ENCODE peak calls at places on chromosome 18, in ten cellular contexts. O is cardiac fibroblast; T is Daoy; H is LNCaP clone FGC; S is NCI-H460; B is neuronal stem cell; K is activated CD4-positive, alpha-beta T cell treated with anti-CD3 and anti-CD28 coated beads, Interleukin-2, amount 10 ng/mL, durations not matched to agents 7 days and 5 days; Q is aorta; W is AG10803; P is stimulated activated CD4-positive, alpha-beta T cell treated with anti-CD3 and anti-CD28 coated beads, Interleukin-2, amount 100 ng/mL, for 24 hours. X is an unnamed sample.

GRCh38 chr18:55243255-55243654 is 284.0 kb upstream of the CCDC68 start:
- DNase-seq in O (no peak), T (no peak), H (no peak), S (no peak), B (no peak), K (no peak), Q (no peak), W (no peak), P (no peak), X (no peak)

GRCh38 chr18:10027031-10027430 is 113.2 kb downstream of the VAPA start:
- DNase-seq in O (no peak), T (no peak), H (no peak), S (no peak), B (no peak), K (no peak), Q (no peak), W (no peak), P (no peak), X (no peak)

GRCh38 chr18:9322730-9323129 is 11.8 kb upstream of the TWSG1 start:
- DNase-seq in O (no peak), T (no peak), H (no peak), S (no peak), B (no peak), K (no peak), Q (no peak), W (no peak), P (no peak), X (no peak)

GRCh38 chr18:58449366-58449935 is 179.4 kb downstream of the ALPK2 start:
- DNase-seq in O (no peak), T (peak), H (no peak), S (no peak), B (no peak), K (no peak), Q (no peak), W (no peak), P (no peak), X (peak)

GRCh38 chr18:7757175-7757574 is 190.1 kb downstream of the PTPRM start:
- DNase-seq in O (peak), T (no peak), H (no peak), S (no peak), B (no peak), K (no peak), Q (no peak), W (peak), P (no peak), X (peak)

GRCh38 chr18:61859118-61859517 is 33.7 kb downstream of the RNF152 start:
- DNase-seq in O (no peak), T (no peak), H (no peak), S (no peak), B (no peak), K (no peak), Q (no peak), W (no peak), P (no peak), X (no peak)

GRCh38 chr18:76386886-76387285 is 108.2 kb downstream of the ZNF516 start:
- DNase-seq in O (no peak), T (no peak), H (no peak), S (no peak), B (no peak), K (no peak), Q (no peak), W (no peak), P (no peak), X (no peak)

GRCh38 chr18:23743733-23744333 is 54.6 kb downstream of the LAMA3 start:
- DNase-seq in O (no peak), T (no peak), H (peak), S (no peak), B (no peak), K (no peak), Q (no peak), W (no peak), P (no peak), X (no peak)

GRCh38 chr18:41761329-41762028 is 193.6 kb upstream of the PIK3C3 start:
- DNase-seq in O (peak), T (no peak), H (no peak), S (peak), B (no peak), K (no peak), Q (no peak), W (peak), P (no peak), X (peak)

GRCh38 chr18:22348521-22349316 is 69.0 kb downstream of the CTAGE1 start:
- DNase-seq in O (peak), T (peak), H (no peak), S (no peak), B (no peak), K (no peak), Q (peak), W (peak), P (no peak), X (peak)

GRCh38 chr18:23291456-23292205 is 156.3 kb downstream of the CABLES1 start:
- DNase-seq in O (peak), T (no peak), H (no peak), S (no peak), B (no peak), K (no peak), Q (no peak), W (peak), P (no peak), X (peak)

GRCh38 chr18:3055861-3056260 is 42.9 kb upstream of the LPIN2 start:
- DNase-seq in O (peak), T (no peak), H (no peak), S (no peak), B (no peak), K (no peak), Q (no peak), W (no peak), P (no peak), X (no peak)

GRCh38 chr18:58894937-58895336 is 30.3 kb downstream of the ZNF532 start:
- DNase-seq in O (no peak), T (no peak), H (no peak), S (no peak), B (no peak), K (no peak), Q (peak), W (peak), P (no peak), X (no peak)

GRCh38 chr18:49476664-49477411 is 10.2 kb downstream of the C18orf32 start:
- DNase-seq in O (peak), T (peak), H (no peak), S (peak), B (no peak), K (no peak), Q (peak), W (peak), P (no peak), X (peak)

GRCh38 chr18:53796042-53796729 is 428.3 kb downstream of the MBD2 start:
- DNase-seq in O (peak), T (no peak), H (no peak), S (peak), B (no peak), K (no peak), Q (peak), W (peak), P (no peak), X (peak)

GRCh38 chr18:40494603-40495002 is 1460.4 kb upstream of the PIK3C3 start:
- DNase-seq in O (no peak), T (no peak), H (no peak), S (no peak), B (no peak), K (no peak), Q (no peak), W (no peak), P (no peak), X (no peak)

GRCh38 chr18:64872710-64873458 is 724.0 kb upstream of the LINC00305 start:
- DNase-seq in O (no peak), T (no peak), H (no peak), S (no peak), B (no peak), K (no peak), Q (no peak), W (no peak), P (no peak), X (no peak)

GRCh38 chr18:62445386-62445917 is 77.4 kb upstream of the ZCCHC2 start:
- DNase-seq in O (no peak), T (no peak), H (no peak), S (no peak), B (no peak), K (no peak), Q (no peak), W (no peak), P (no peak), X (no peak)